ENCODE peak calls at places on chromosomes 1 and 21, in ten cellular contexts. A, W, D, N, K, R, H, Y, Q and P are unnamed samples.

GRCh38 chr21:16194851-16195251 is 465.1 kb downstream of the USP25 start:
- DNase-seq in D (no peak), A (no peak), H (no peak), R (peak), Y (no peak), N (no peak), K (no peak), W (no peak), Q (no peak), P (no peak)

GRCh38 chr21:18245493-18245967 is 897 bp downstream of the CHODL start:
- DNase-seq in R (no peak), H (no peak), A (no peak), W (peak), Q (peak), D (no peak), Y (no peak), N (no peak), K (peak), P (no peak)

GRCh38 chr21:34511154-34511553 is 856 bp downstream of the KCNE1 start:
- DNase-seq in R (peak), H (no peak), N (no peak), D (no peak), W (no peak), Q (no peak), A (no peak), Y (no peak), K (no peak), P (no peak)

GRCh38 chr1:26730695-26731094 is 34.9 kb downstream of the ARID1A start:
- DNase-seq in K (no peak), Q (no peak), Y (no peak), N (no peak), D (no peak), A (no peak), R (peak), H (no peak), W (no peak), P (no peak)

GRCh38 chr1:69982992-69983391 is 222.4 kb downstream of the LRRC40 start:
- DNase-seq in Y (no peak), Q (no peak), K (no peak), D (no peak), R (peak), A (no peak), N (no peak), W (no peak), H (no peak), P (no peak)

GRCh38 chr1:205670611-205671430 is 9.5 kb downstream of the SLC45A3 start:
- DNase-seq in R (no peak), H (peak), Q (peak), A (no peak), K (peak), W (no peak), Y (no peak), N (no peak), D (no peak), P (no peak)

GRCh38 chr1:92486251-92487077 is at the start of gene GFI1:
- DNase-seq in K (peak), R (no peak), Q (peak), W (peak), Y (peak), H (peak), A (peak), D (no peak), N (peak), P (no peak)

GRCh38 chr1:119838255-119838654 is 27.0 kb upstream of the REG4 start:
- DNase-seq in K (no peak), N (no peak), D (no peak), W (no peak), H (no peak), R (no peak), Y (no peak), Q (no peak), A (no peak), P (no peak)

GRCh38 chr1:103514920-103515503 is 10.5 kb upstream of the RNPC3 start:
- DNase-seq in K (no peak), A (peak), R (peak), W (peak), N (no peak), D (no peak), Y (no peak), H (peak), Q (peak), P (no peak)

GRCh38 chr1:234212764-234213406 is 160.4 kb upstream of the COA6 start:
- DNase-seq in D (no peak), N (no peak), R (peak), W (peak), A (peak), Q (peak), H (peak), Y (no peak), K (no peak), P (peak)
- TF ChIP-seq CTCF in D (no peak), N (peak), R (peak), W (no peak), A (peak), Q (peak), H (peak), Y (no peak), K (peak), P (peak)

GRCh38 chr1:247331526-247332214 is at the start of gene ZNF496:
- DNase-seq in W (peak), Y (peak), Q (peak), R (peak), A (peak), K (peak), N (peak), D (peak), H (peak), P (no peak)
- TF ChIP-seq CTCF in W (no peak), Y (no peak), Q (no peak), R (no peak), A (no peak), K (no peak), N (no peak), D (no peak), H (no peak), P (no peak)

GRCh38 chr1:21865943-21866628 is 54.0 kb downstream of the LDLRAD2 start:
- DNase-seq in D (no peak), N (no peak), W (peak), Q (peak), R (no peak), A (peak), Y (no peak), H (peak), K (peak), P (no peak)
- TF ChIP-seq CTCF in D (no peak), N (no peak), W (peak), Q (no peak), R (no peak), A (no peak), Y (no peak), H (no peak), K (peak), P (no peak)

GRCh38 chr1:117622726-117623125 is 16.9 kb downstream of the TENT5C start:
- DNase-seq in D (no peak), A (no peak), W (no peak), H (no peak), N (no peak), Q (no peak), K (no peak), Y (no peak), R (no peak), P (no peak)
- TF ChIP-seq CTCF in D (no peak), A (no peak), W (no peak), H (no peak), N (no peak), Q (no peak), K (no peak), Y (no peak), R (peak), P (no peak)